ENCODE peak calls at places on chromosomes 4 and X, in six cellular contexts. T, R, D, A, E and O are unnamed samples.

GRCh38 chr4:168955674-168956073 is 54.4 kb downstream of the CBR4 start:
- DNase-seq in T (no peak), R (no peak), D (peak), A (no peak), E (no peak), O (no peak)

GRCh38 chr4:2332976-2333319 is 71.0 kb upstream of the MXD4 start:
- DNase-seq in T (no peak), R (no peak), D (no peak), A (no peak), E (no peak), O (no peak)

GRCh38 chrX:24166078-24166477 is 16.5 kb downstream of the ZFX start:
- DNase-seq in T (no peak), R (no peak), D (no peak), A (no peak), E (no peak), O (no peak)

GRCh38 chr4:152975615-152976465 is 39.7 kb downstream of the FHDC1 start:
- DNase-seq in T (no peak), R (no peak), D (no peak), A (no peak), E (no peak), O (peak)

GRCh38 chrX:119605398-119605738 is 856 bp downstream of the NKRF start:
- DNase-seq in T (no peak), R (no peak), D (peak), A (peak), E (no peak), O (no peak)

GRCh38 chr4:17690898-17691297 is 76.5 kb downstream of the MED28 start:
- DNase-seq in T (no peak), R (no peak), D (no peak), A (peak), E (no peak), O (no peak)

GRCh38 chr4:55733874-55734437 is 85.6 kb upstream of the EXOC1L start:
- DNase-seq in T (no peak), R (peak), D (peak), A (no peak), E (no peak), O (no peak)

GRCh38 chrX:41870719-41871151 is 52.6 kb downstream of the CASK start:
- DNase-seq in T (no peak), R (no peak), D (no peak), A (no peak), E (no peak), O (no peak)

GRCh38 chr4:155800685-155801343 is 42.0 kb downstream of the GUCY1B1 start:
- DNase-seq in T (no peak), R (no peak), D (no peak), A (no peak), E (no peak), O (no peak)
- H4K8ac ChIP-seq in T (no peak), R (no peak), D (no peak), A (no peak), E (no peak), O (no peak)

GRCh38 chr4:145732416-145732815 is 52.5 kb downstream of the C4orf51 start:
- DNase-seq in T (no peak), R (no peak), D (peak), A (no peak), E (no peak), O (no peak)
- H2AFZ ChIP-seq in T (peak), R (peak), D (peak), A (peak), E (peak), O (no peak)

GRCh38 chr4:164595751-164596150 is 158.2 kb upstream of the SMIM31 start:
- DNase-seq in T (no peak), R (no peak), D (no peak), A (peak), E (no peak), O (no peak)
- H4K8ac ChIP-seq in T (no peak), R (no peak), D (no peak), A (no peak), E (no peak), O (no peak)

GRCh38 chrX:18955676-18956075 is 28.2 kb downstream of the PHKA2 start:
- DNase-seq in T (no peak), R (no peak), D (no peak), A (no peak), E (no peak), O (no peak)

GRCh38 chrX:18961686-18962085 is 22.2 kb downstream of the PHKA2 start:
- DNase-seq in T (no peak), R (peak), D (peak), A (no peak), E (no peak), O (no peak)

GRCh38 chrX:18951032-18951431 is 32.9 kb downstream of the PHKA2 start:
- DNase-seq in T (no peak), R (no peak), D (no peak), A (no peak), E (no peak), O (no peak)

GRCh38 chrX:18962329-18962728 is 21.6 kb downstream of the PHKA2 start:
- DNase-seq in T (no peak), R (no peak), D (no peak), A (no peak), E (no peak), O (no peak)

GRCh38 chrX:18956322-18957032 is 27.4 kb downstream of the PHKA2 start:
- DNase-seq in T (no peak), R (no peak), D (no peak), A (no peak), E (no peak), O (no peak)
- H2AFZ ChIP-seq in T (no peak), R (no peak), D (no peak), A (no peak), E (no peak), O (no peak)

DNA sequence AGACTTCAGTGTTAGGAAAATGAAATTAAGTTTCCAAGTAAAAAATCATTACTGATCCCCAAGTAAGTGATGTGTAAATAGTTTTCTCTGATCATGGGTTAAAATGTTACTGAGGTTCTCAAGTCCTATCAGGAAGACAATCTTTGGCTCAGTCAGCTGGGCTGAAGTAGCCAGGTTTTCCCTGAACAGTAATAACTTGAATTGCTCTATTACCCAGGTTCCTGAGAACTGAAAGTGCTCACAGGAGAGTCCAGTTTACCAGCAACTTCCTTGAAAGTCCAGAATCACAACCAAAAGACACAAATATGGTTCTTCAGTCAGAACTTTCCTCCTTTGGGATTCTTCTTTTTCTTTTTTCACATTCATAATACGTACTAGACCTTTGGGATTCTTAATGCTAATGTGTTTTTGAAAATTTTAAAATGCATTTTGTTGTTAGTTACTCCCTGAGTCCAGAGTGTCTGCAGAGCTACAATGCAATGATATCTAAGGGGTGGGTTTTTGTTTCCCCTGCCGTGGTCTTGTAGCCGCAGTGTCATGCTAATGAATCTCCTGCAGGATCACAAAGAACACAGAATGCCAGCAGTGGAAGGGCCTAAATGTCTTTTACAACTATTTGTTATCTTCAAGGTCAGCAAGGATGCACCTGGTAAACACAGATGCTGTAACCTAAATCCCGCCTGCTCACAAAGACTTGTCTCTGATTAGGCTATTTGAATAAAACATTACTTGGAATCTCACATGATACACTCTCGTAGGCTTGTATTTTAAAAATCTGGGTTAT is 439.8 kb upstream of the NR3C2 start:
- DNase-seq in T (peak), R (no peak), D (no peak), A (no peak), E (peak), O (peak)
- H4K8ac ChIP-seq in T (no peak), R (no peak), D (no peak), A (no peak), E (no peak), O (no peak)

GRCh38 chrX:22803353-22803752 is 196.4 kb upstream of the DDX53 start:
- DNase-seq in T (no peak), R (no peak), D (no peak), A (no peak), E (no peak), O (no peak)
- H2AFZ ChIP-seq in T (no peak), R (no peak), D (no peak), A (no peak), E (no peak), O (no peak)

GRCh38 chrX:39772057-39772832 is 325.5 kb downstream of the BCOR start:
- DNase-seq in T (no peak), R (peak), D (peak), A (no peak), E (peak), O (peak)
- H4K8ac ChIP-seq in T (no peak), R (peak), D (peak), A (no peak), E (no peak), O (no peak)

GRCh38 chrX:118117069-118117405 is 427 bp upstream of the KLHL13 start:
- DNase-seq in T (no peak), R (no peak), D (no peak), A (peak), E (no peak), O (no peak)

GRCh38 chrX:118115948-118116307 is 682 bp downstream of the KLHL13 start:
- DNase-seq in T (no peak), R (no peak), D (no peak), A (no peak), E (no peak), O (no peak)

DNA sequence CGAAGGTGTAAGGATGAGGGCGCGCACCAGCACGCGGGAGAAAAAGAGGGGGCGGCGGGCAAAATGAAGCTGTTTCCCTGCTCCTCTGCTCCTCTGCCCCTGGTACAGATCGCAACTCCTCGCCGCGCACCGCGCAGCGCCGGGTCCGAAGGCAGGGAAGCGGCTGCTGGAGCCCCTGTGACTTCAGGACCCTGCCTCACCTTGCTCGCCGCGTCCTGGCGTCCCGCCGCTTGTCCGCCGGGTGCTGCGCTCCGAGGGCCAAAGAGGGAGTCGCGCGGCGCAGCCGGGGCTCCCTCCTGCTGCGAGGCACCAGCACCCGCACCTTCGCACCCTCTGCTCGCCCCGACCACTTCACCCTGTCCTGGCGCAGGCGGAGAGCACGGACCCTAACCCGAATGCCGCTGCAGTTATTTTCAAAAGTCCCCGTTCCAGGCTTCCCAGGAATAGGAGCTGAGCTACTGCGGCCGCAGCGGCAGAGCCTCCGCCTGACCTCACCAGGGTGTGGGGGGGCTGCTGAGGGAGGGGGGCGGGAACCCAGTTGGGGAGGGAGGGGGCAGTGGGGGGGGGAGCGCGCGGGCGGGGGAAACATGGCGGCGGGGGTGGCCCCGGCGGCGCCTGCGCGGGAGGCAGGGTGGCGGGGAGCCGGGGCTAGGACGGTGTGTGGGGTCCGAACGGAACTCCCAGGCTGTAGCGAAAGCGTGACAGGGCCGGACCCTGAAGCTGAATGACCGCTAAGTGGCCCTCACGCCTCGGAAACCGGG is at the start of gene KLHL13:
- DNase-seq in T (peak), R (peak), D (no peak), A (no peak), E (no peak), O (peak)
- H2AFZ ChIP-seq in T (peak), R (peak), D (peak), A (peak), E (peak), O (no peak)